ENCODE peak calls at places on chromosomes 3 and 15, in nine cellular contexts. Y is stimulated activated CD8-positive, alpha-beta memory T cell treated with anti-CD3 and anti-CD28 coated beads, Interleukin-15, amount 100 ng/mL, for 24 hours; W is stimulated activated effector memory CD8-positive, alpha-beta T cell treated with anti-CD3 and anti-CD28 coated beads, Interleukin-12 subunit alpha, Interleukin-12 subunit beta, amount 100 ng/mL, for 72 hours; C is GDM1; Z is AML-193; M is AG08395; K is EH; X is iris pigment epithelial cell; H is naive thymus-derived CD8-positive, alpha-beta T cell. G is an unnamed sample.

GRCh38 chr3:177793451-177793850 is 596.2 kb upstream of the TBL1XR1 start:
- DNase-seq in H (no peak), Z (no peak), C (no peak), Y (no peak), K (no peak), W (no peak), X (no peak), M (no peak), G (no peak)

GRCh38 chr3:122691195-122691594 is 10.6 kb downstream of the PARP14 start:
- DNase-seq in Z (no peak), K (peak), Y (no peak), H (no peak), W (no peak), X (peak), C (no peak), M (peak), G (peak)

GRCh38 chr15:77823736-77824135 is 191.0 kb upstream of the LINGO1 start:
- DNase-seq in X (no peak), Z (no peak), W (no peak), Y (no peak), H (no peak), C (no peak), M (no peak), K (no peak), G (no peak)

GRCh38 chr3:176867681-176868663 is 329.3 kb downstream of the TBL1XR1 start:
- DNase-seq in Y (no peak), H (no peak), K (no peak), C (no peak), X (no peak), Z (no peak), M (no peak), W (no peak), G (no peak)

GRCh38 chr15:85704021-85704420 is 90.7 kb downstream of the KLHL25 start:
- DNase-seq in M (no peak), Y (no peak), H (no peak), C (no peak), Z (no peak), X (no peak), K (no peak), W (no peak), G (no peak)

GRCh38 chr3:10017636-10018292 is 8.5 kb upstream of the FANCD2 start:
- DNase-seq in M (peak), W (peak), Y (no peak), H (no peak), Z (peak), K (peak), X (peak), C (no peak), G (peak)

GRCh38 chr15:73982251-73982962 is 9.7 kb downstream of the STOML1 start:
- DNase-seq in W (no peak), H (no peak), K (peak), Y (no peak), Z (peak), X (peak), C (peak), M (peak), G (peak)

GRCh38 chr3:150495563-150496168 is 50.6 kb downstream of the SERP1 start:
- DNase-seq in X (peak), M (peak), K (peak), H (peak), C (no peak), W (no peak), Y (no peak), Z (peak), G (peak)

GRCh38 chr3:76011121-76011520 is 225.8 kb upstream of the ZNF717 start:
- DNase-seq in M (no peak), X (no peak), Z (no peak), K (no peak), W (no peak), C (no peak), H (no peak), Y (no peak), G (no peak)

GRCh38 chr3:67484085-67484484 is 170.3 kb downstream of the SUCLG2 start:
- DNase-seq in X (no peak), W (no peak), C (no peak), M (no peak), H (no peak), K (no peak), Z (no peak), Y (no peak), G (no peak)

GRCh38 chr3:132405188-132405587 is 12.1 kb upstream of the DNAJC13 start:
- DNase-seq in H (no peak), X (peak), K (no peak), W (no peak), Z (no peak), M (no peak), Y (no peak), C (no peak), G (no peak)

GRCh38 chr15:55586808-55587207 is 1.3 kb downstream of the PYGO1 start:
- DNase-seq in Y (no peak), C (no peak), M (no peak), K (peak), W (no peak), H (no peak), Z (no peak), X (no peak), G (no peak)

GRCh38 chr15:60217161-60217560 is 180.6 kb downstream of the ANXA2 start:
- DNase-seq in X (no peak), K (no peak), Z (no peak), W (no peak), C (no peak), H (no peak), Y (no peak), M (no peak), G (no peak)

GRCh38 chr15:57667171-57667924 is 39.2 kb upstream of the POLR2M start:
- DNase-seq in H (peak), Y (no peak), X (peak), M (peak), Z (no peak), C (no peak), W (no peak), K (peak), G (peak)

GRCh38 chr3:106837616-106838015 is 539.6 kb upstream of the CCDC54 start:
- DNase-seq in H (no peak), W (no peak), X (no peak), C (no peak), M (no peak), K (no peak), Y (no peak), Z (no peak), G (no peak)

GRCh38 chr3:43689766-43690399 is 855 bp upstream of the ABHD5 start:
- DNase-seq in X (no peak), Z (no peak), W (no peak), Y (no peak), C (no peak), M (no peak), K (no peak), H (no peak), G (no peak)

GRCh38 chr3:50617911-50618481 is 1.0 kb downstream of the MAPKAPK3 start:
- DNase-seq in Z (no peak), C (no peak), K (no peak), X (no peak), Y (no peak), W (peak), H (no peak), M (no peak), G (peak)

GRCh38 chr3:151404316-151404715 is 19.8 kb upstream of the P2RY12 start:
- DNase-seq in Z (peak), M (peak), X (peak), K (peak), C (no peak), W (no peak), H (no peak), Y (no peak), G (peak)